ENCODE peak calls at places on chromosomes 3 and 15, in ten cellular contexts. One of them, this sample, is unnamed.

GRCh38 chr15:50996641-50997040 is 88.2 kb downstream of the AP4E1 start:
- DNase-seq in fibroblast of lung: peak; percentile 72
- DNase-seq in MM.1S: no peak
- DNase-seq in IMR-90: peak; percentile 76
- DNase-seq in K562: no peak
- DNase-seq in HepG2: no peak
- DNase-seq in mammary epithelial cell: peak; percentile 74
- DNase-seq in astrocyte: peak; percentile 62
- DNase-seq in HCT116: no peak
- DNase-seq in DND-41: no peak
- DNase-seq in this sample: no peak

GRCh38 chr15:101615986-101616848 is 36.0 kb downstream of the TM2D3 start:
- DNase-seq in mammary epithelial cell: peak; percentile 48
- DNase-seq in MM.1S: no peak
- DNase-seq in DND-41: no peak
- DNase-seq in astrocyte: peak; percentile 63
- DNase-seq in HepG2: peak; percentile 60
- DNase-seq in fibroblast of lung: peak; percentile 71
- DNase-seq in HCT116: peak; percentile 56
- DNase-seq in IMR-90: peak; percentile 67
- DNase-seq in K562: peak; percentile 93
- DNase-seq in this sample: no peak

GRCh38 chr3:68999605-69000004 is 13.9 kb downstream of the EOGT start:
- DNase-seq in MM.1S: no peak
- DNase-seq in IMR-90: peak; percentile 46
- DNase-seq in K562: no peak
- DNase-seq in HCT116: no peak
- DNase-seq in DND-41: no peak
- DNase-seq in HepG2: no peak
- DNase-seq in fibroblast of lung: no peak
- DNase-seq in astrocyte: no peak
- DNase-seq in mammary epithelial cell: no peak
- DNase-seq in this sample: no peak

GRCh38 chr3:135503429-135504083 is 462.0 kb upstream of the PPP2R3A start:
- DNase-seq in IMR-90: peak; percentile 51
- DNase-seq in HepG2: peak; percentile 20
- DNase-seq in MM.1S: peak; percentile 78
- DNase-seq in K562: peak; percentile 34
- DNase-seq in mammary epithelial cell: peak; percentile 40
- DNase-seq in astrocyte: peak; percentile 39
- DNase-seq in DND-41: peak; percentile 64
- DNase-seq in fibroblast of lung: peak; percentile 54
- DNase-seq in HCT116: peak; percentile 28
- DNase-seq in this sample: peak; percentile 94

GRCh38 chr3:187850256-187851010 is 105.2 kb upstream of the BCL6 start:
- DNase-seq in HepG2: peak; percentile 33
- DNase-seq in HCT116: no peak
- DNase-seq in DND-41: no peak
- DNase-seq in astrocyte: no peak
- DNase-seq in IMR-90: no peak
- DNase-seq in mammary epithelial cell: no peak
- DNase-seq in K562: no peak
- DNase-seq in MM.1S: no peak
- DNase-seq in fibroblast of lung: no peak
- DNase-seq in this sample: no peak

GRCh38 chr3:163058190-163058854 is 1561.7 kb downstream of the OTOL1 start:
- DNase-seq in fibroblast of lung: peak; percentile 1
- DNase-seq in IMR-90: no peak
- DNase-seq in HCT116: no peak
- DNase-seq in HepG2: no peak
- DNase-seq in DND-41: no peak
- DNase-seq in K562: no peak
- DNase-seq in astrocyte: no peak
- DNase-seq in mammary epithelial cell: no peak
- DNase-seq in MM.1S: no peak
- DNase-seq in this sample: no peak

GRCh38 chr3:84547971-84548970 is 410.5 kb upstream of the CADM2 start:
- DNase-seq in astrocyte: no peak
- DNase-seq in DND-41: no peak
- DNase-seq in IMR-90: no peak
- DNase-seq in HepG2: peak; percentile 36
- DNase-seq in mammary epithelial cell: peak; percentile 16
- DNase-seq in MM.1S: peak; percentile 48
- DNase-seq in HCT116: no peak
- DNase-seq in K562: no peak
- DNase-seq in fibroblast of lung: peak; percentile 19
- DNase-seq in this sample: peak; percentile 75

GRCh38 chr3:79162653-79163052 is 605.1 kb downstream of the ROBO1 start:
- DNase-seq in HepG2: no peak
- DNase-seq in DND-41: no peak
- DNase-seq in HCT116: no peak
- DNase-seq in astrocyte: no peak
- DNase-seq in MM.1S: no peak
- DNase-seq in K562: no peak
- DNase-seq in fibroblast of lung: peak; percentile 20
- DNase-seq in IMR-90: peak; percentile 47
- DNase-seq in mammary epithelial cell: no peak
- DNase-seq in this sample: no peak

GRCh38 chr15:93072440-93073394 is 16.3 kb downstream of the RGMA start:
- DNase-seq in K562: peak; percentile 80
- DNase-seq in DND-41: no peak
- DNase-seq in HCT116: peak; percentile 33
- DNase-seq in mammary epithelial cell: peak; percentile 49
- DNase-seq in fibroblast of lung: peak; percentile 71
- DNase-seq in MM.1S: no peak
- DNase-seq in HepG2: peak; percentile 6
- DNase-seq in astrocyte: peak; percentile 37
- DNase-seq in IMR-90: peak; percentile 23
- DNase-seq in this sample: no peak

GRCh38 chr15:70077436-70077835 is 20.3 kb downstream of the TLE3 start:
- DNase-seq in HCT116: no peak
- DNase-seq in astrocyte: no peak
- DNase-seq in MM.1S: no peak
- DNase-seq in DND-41: no peak
- DNase-seq in mammary epithelial cell: no peak
- DNase-seq in IMR-90: no peak
- DNase-seq in fibroblast of lung: no peak
- DNase-seq in K562: no peak
- DNase-seq in HepG2: no peak
- DNase-seq in this sample: no peak

DNA sequence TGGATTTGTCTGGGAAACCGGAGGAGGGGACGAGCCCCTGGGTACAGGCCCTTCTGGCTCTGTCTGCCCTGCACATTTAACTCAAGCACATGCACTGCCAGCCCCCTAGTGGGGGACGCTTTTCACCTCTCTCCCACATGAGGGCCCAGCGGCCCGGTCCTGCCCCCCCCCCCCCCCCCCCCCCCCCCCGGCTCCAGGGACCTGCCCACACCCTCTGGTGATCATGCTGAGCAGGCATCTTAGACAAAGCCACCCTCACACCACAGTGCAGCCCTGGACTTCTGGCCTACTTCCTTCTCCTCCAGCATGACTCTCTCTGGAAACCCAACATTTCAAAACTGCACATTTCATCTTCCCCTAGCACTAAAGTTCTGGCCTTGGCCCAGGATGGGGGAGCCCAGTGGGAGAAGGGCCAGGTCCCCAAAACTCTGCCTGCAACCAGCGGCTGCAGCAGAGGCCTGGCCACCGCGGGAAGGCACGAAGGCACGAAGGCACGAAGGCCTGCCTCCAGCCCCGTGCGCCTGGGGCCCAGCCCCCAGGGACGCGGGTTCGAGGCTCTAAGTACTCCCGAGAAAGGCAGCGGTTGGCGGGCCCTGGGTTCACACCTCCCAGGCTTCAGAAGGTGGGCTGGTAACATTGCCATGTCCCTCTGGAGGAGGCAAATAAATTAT is 14.1 kb downstream of the KLF15 start:
- DNase-seq in IMR-90: peak; percentile 5
- DNase-seq in HepG2: peak; percentile 41
- DNase-seq in astrocyte: peak; percentile 19
- DNase-seq in MM.1S: no peak
- DNase-seq in fibroblast of lung: no peak
- DNase-seq in mammary epithelial cell: no peak
- DNase-seq in DND-41: peak; percentile 8
- DNase-seq in K562: peak; percentile 47
- DNase-seq in HCT116: no peak
- DNase-seq in this sample: peak; percentile 46
- H3K9me3 ChIP-seq in IMR-90: no peaks in the 10 kb centered on the region
- H3K9me3 ChIP-seq in HepG2: no peaks in the 10 kb centered on the region
- H3K9me3 ChIP-seq in astrocyte: no peaks in the 10 kb centered on the region
- H3K9me3 ChIP-seq in MM.1S: no peaks in the 10 kb centered on the region
- H3K9me3 ChIP-seq in fibroblast of lung: no peaks in the 10 kb centered on the region
- H3K9me3 ChIP-seq in mammary epithelial cell: no peaks in the 10 kb centered on the region
- H3K9me3 ChIP-seq in DND-41: no peaks in the 10 kb centered on the region
- H3K9me3 ChIP-seq in K562: no peaks in the 10 kb centered on the region
- H3K9me3 ChIP-seq in HCT116: no peaks in the 10 kb centered on the region
- H3K9me3 ChIP-seq in this sample: no peaks in the 10 kb centered on the region

DNA sequence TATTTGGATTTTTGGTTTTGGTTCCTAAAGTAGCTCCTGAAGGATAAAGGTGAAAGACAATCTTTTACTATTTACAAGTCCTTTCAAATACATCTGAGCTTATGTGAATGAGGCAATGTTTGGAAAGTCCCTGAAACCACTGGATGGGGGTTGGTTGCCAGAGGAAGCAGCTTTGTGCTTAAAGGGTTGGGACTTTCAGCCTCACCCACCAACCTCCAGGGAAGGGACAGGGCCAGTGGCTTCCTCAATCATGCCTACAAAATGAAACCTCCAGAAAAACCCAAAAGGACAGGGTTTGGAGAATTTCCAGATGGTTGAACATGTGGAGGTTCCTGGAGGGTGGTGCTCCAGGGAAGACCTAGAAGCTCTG is 20.9 kb upstream of the ABHD17C start:
- DNase-seq in HCT116: no peak
- DNase-seq in HepG2: no peak
- DNase-seq in fibroblast of lung: peak; percentile 6
- DNase-seq in K562: no peak
- DNase-seq in mammary epithelial cell: peak; percentile 68
- DNase-seq in IMR-90: peak; percentile 60
- DNase-seq in MM.1S: peak; percentile 35
- DNase-seq in astrocyte: no peak
- DNase-seq in DND-41: no peak
- DNase-seq in this sample: no peak
- H3K9ac ChIP-seq in HCT116: no peak overlapping the region
- H3K9ac ChIP-seq in HepG2: no peak overlapping the region
- H3K9ac ChIP-seq in fibroblast of lung: no peak overlapping the region
- H3K9ac ChIP-seq in K562: no peak overlapping the region
- H3K9ac ChIP-seq in mammary epithelial cell: no peak overlapping the region
- H3K9ac ChIP-seq in IMR-90: no peak overlapping the region
- H3K9ac ChIP-seq in MM.1S: no peak overlapping the region
- H3K9ac ChIP-seq in astrocyte: no peak overlapping the region
- H3K9ac ChIP-seq in DND-41: no peak overlapping the region
- H3K9ac ChIP-seq in this sample: no peak overlapping the region

GRCh38 chr3:42398080-42398479 is 12.3 kb downstream of the LYZL4 start:
- DNase-seq in fibroblast of lung: no peak
- DNase-seq in astrocyte: no peak
- DNase-seq in MM.1S: no peak
- DNase-seq in IMR-90: no peak
- DNase-seq in K562: no peak
- DNase-seq in DND-41: no peak
- DNase-seq in HepG2: no peak
- DNase-seq in mammary epithelial cell: no peak
- DNase-seq in HCT116: no peak
- DNase-seq in this sample: no peak

GRCh38 chr3:42406727-42407450 is 3.5 kb downstream of the LYZL4 start:
- DNase-seq in mammary epithelial cell: no peak
- DNase-seq in K562: no peak
- DNase-seq in HCT116: no peak
- DNase-seq in IMR-90: no peak
- DNase-seq in DND-41: no peak
- DNase-seq in astrocyte: no peak
- DNase-seq in HepG2: no peak
- DNase-seq in MM.1S: no peak
- DNase-seq in fibroblast of lung: no peak
- DNase-seq in this sample: no peak

GRCh38 chr3:42405857-42406256 is 4.6 kb downstream of the LYZL4 start:
- DNase-seq in MM.1S: no peak
- DNase-seq in fibroblast of lung: no peak
- DNase-seq in DND-41: no peak
- DNase-seq in IMR-90: no peak
- DNase-seq in K562: no peak
- DNase-seq in astrocyte: no peak
- DNase-seq in HepG2: no peak
- DNase-seq in mammary epithelial cell: no peak
- DNase-seq in HCT116: no peak
- DNase-seq in this sample: no peak

GRCh38 chr3:42403737-42404136 is 6.7 kb downstream of the LYZL4 start:
- DNase-seq in MM.1S: no peak
- DNase-seq in HCT116: no peak
- DNase-seq in mammary epithelial cell: peak; percentile 69
- DNase-seq in HepG2: no peak
- DNase-seq in IMR-90: no peak
- DNase-seq in DND-41: no peak
- DNase-seq in astrocyte: no peak
- DNase-seq in K562: no peak
- DNase-seq in fibroblast of lung: no peak
- DNase-seq in this sample: no peak

DNA sequence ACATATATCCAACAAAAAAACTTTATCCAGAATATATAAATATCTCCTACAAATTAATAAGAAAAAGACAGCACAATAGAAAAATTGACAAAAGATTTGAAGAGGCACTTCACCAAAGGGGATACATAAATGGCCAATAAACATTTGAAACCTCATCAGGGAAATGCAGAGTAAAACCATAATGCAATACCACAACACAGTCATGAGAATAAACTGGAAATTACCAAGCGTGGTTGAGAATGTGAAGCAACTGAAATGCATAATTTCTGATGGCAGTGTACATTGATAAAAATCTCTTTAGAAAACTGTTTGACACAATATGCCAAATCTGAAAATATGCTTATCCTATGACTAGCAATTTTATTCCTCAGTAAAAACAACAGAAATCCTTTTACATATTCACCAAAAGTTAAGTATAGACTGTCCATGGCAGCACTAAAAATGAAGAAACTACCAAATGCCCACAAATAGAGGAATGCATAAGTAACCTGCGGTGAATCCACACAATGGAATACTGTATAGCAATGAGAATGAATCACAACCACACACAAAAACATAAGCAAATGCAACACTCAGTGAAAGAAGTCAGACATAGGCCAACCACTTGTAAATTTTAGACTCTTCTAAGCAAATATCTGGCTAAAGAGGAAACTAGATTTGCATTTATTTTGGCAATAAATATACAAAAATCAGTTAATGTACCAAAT is 7.9 kb downstream of the LYZL4 start:
- DNase-seq in HepG2: no peak
- DNase-seq in IMR-90: no peak
- DNase-seq in astrocyte: no peak
- DNase-seq in K562: no peak
- DNase-seq in DND-41: no peak
- DNase-seq in mammary epithelial cell: peak; percentile 76
- DNase-seq in MM.1S: no peak
- DNase-seq in fibroblast of lung: peak; percentile 6
- DNase-seq in HCT116: no peak
- DNase-seq in this sample: no peak
- H3K4me2 ChIP-seq in HepG2: no peak overlapping the region
- H3K4me2 ChIP-seq in IMR-90: no peak overlapping the region
- H3K4me2 ChIP-seq in astrocyte: no peak overlapping the region
- H3K4me2 ChIP-seq in K562: no peak overlapping the region
- H3K4me2 ChIP-seq in DND-41: no peak overlapping the region
- H3K4me2 ChIP-seq in mammary epithelial cell: no peak overlapping the region
- H3K4me2 ChIP-seq in MM.1S: no peak overlapping the region
- H3K4me2 ChIP-seq in fibroblast of lung: no peak overlapping the region
- H3K4me2 ChIP-seq in HCT116: no peak overlapping the region
- H3K4me2 ChIP-seq in this sample: no peak overlapping the region

GRCh38 chr15:90379263-90379662 is 8.8 kb upstream of the IQGAP1 start:
- DNase-seq in HepG2: no peak
- DNase-seq in fibroblast of lung: no peak
- DNase-seq in K562: no peak
- DNase-seq in MM.1S: no peak
- DNase-seq in astrocyte: no peak
- DNase-seq in HCT116: no peak
- DNase-seq in DND-41: no peak
- DNase-seq in IMR-90: no peak
- DNase-seq in mammary epithelial cell: no peak
- DNase-seq in this sample: peak; percentile 34
- H3K9me3 ChIP-seq in HepG2: peaks cover 7% of the 10 kb centered on the region
- H3K9me3 ChIP-seq in fibroblast of lung: no peaks in the 10 kb centered on the region
- H3K9me3 ChIP-seq in K562: peaks cover 7% of the 10 kb centered on the region
- H3K9me3 ChIP-seq in MM.1S: no peaks in the 10 kb centered on the region
- H3K9me3 ChIP-seq in astrocyte: peaks cover 5% of the 10 kb centered on the region
- H3K9me3 ChIP-seq in HCT116: peaks cover 4% of the 10 kb centered on the region
- H3K9me3 ChIP-seq in DND-41: peaks cover 11% of the 10 kb centered on the region
- H3K9me3 ChIP-seq in IMR-90: peaks cover 8% of the 10 kb centered on the region
- H3K9me3 ChIP-seq in mammary epithelial cell: peaks cover 4% of the 10 kb centered on the region
- H3K9me3 ChIP-seq in this sample: peaks cover 9% of the 10 kb centered on the region

This sample was measured in Karpas-422.